ENCODE peak calls at places on chromosomes 6 and 20, in eight cellular contexts. N, K, X, Z, R, D, L and A are unnamed samples.
A peak's percentile ranks its signal among the peaks of the same experiment; 100 is the strongest.

GRCh38 chr20:17873410-17874270 is 95.0 kb downstream of the SNX5 start:
- DNase-seq in N (peak; percentile 82), K (no peak), X (no peak), Z (no peak), R (no peak), D (no peak), L (peak; percentile 91), A (peak; percentile 96)

GRCh38 chr20:57435498-57436222 is 44.5 kb downstream of the RBM38 start:
- DNase-seq in N (no peak), K (peak; percentile 21), X (peak; percentile 69), Z (no peak), R (no peak), D (peak; percentile 63), L (peak; percentile 84), A (no peak)

GRCh38 chr20:33664085-33664761 is 2.1 kb downstream of the C20orf144 start:
- DNase-seq in N (no peak), K (no peak), X (no peak), Z (no peak), R (no peak), D (no peak), L (peak; percentile 13), A (no peak)

GRCh38 chr6:74018825-74019224 is 322.8 kb downstream of the CD109 start:
- DNase-seq in N (no peak), K (no peak), X (no peak), Z (no peak), R (no peak), D (no peak), L (no peak), A (no peak)

GRCh38 chr6:52167272-52167671 is 18.9 kb upstream of the IL17A start:
- DNase-seq in N (no peak), K (no peak), X (no peak), Z (no peak), R (no peak), D (no peak), L (no peak), A (no peak)

GRCh38 chr20:58692579-58693225 is at the start of gene NPEPL1:
- DNase-seq in N (no peak), K (peak; percentile 54), X (no peak), Z (peak; percentile 97), R (no peak), D (peak; percentile 53), L (peak; percentile 59), A (peak; percentile 60)

GRCh38 chr6:125991653-125992052 is 5.3 kb downstream of the TRMT11 start:
- DNase-seq in N (no peak), K (no peak), X (no peak), Z (no peak), R (no peak), D (no peak), L (no peak), A (no peak)

GRCh38 chr20:32191873-32192272 is 15.7 kb downstream of the PLAGL2 start:
- DNase-seq in N (no peak), K (no peak), X (no peak), Z (no peak), R (no peak), D (no peak), L (no peak), A (no peak)

GRCh38 chr6:3843379-3844096 is 5.6 kb upstream of the FAM50B start:
- DNase-seq in N (no peak), K (no peak), X (no peak), Z (no peak), R (no peak), D (no peak), L (no peak), A (no peak)

GRCh38 chr6:33600761-33601160 is 20.4 kb upstream of the ITPR3 start:
- DNase-seq in N (no peak), K (no peak), X (no peak), Z (no peak), R (no peak), D (no peak), L (no peak), A (no peak)

GRCh38 chr20:53609501-53610445 is 16.1 kb upstream of the ZNF217 start:
- DNase-seq in N (no peak), K (peak; percentile 58), X (no peak), Z (no peak), R (peak; percentile 37), D (peak; percentile 46), L (no peak), A (no peak)

GRCh38 chr6:151230277-151230577 is 9.5 kb upstream of the AKAP12 start:
- DNase-seq in N (no peak), K (no peak), X (no peak), Z (no peak), R (no peak), D (no peak), L (no peak), A (no peak)

GRCh38 chr6:13287104-13287503 is 41.2 kb downstream of the TBC1D7 start:
- DNase-seq in N (no peak), K (no peak), X (no peak), Z (no peak), R (no peak), D (no peak), L (no peak), A (no peak)